ENCODE peak calls at places on chromosomes 11 and 22, in four cellular contexts. One of them, this sample, is unnamed.

GRCh38 chr22:29313126-29314071 is 2.1 kb downstream of the RASL10A start:
- DNase-seq in stimulated activated CD4-positive, alpha-beta T cell treated with anti-CD3 and anti-CD28 coated beads, Interleukin-1b, Interleukin-23, amount 100 ng/mL, for 1 hour: no peak
- DNase-seq in tibial nerve: no peak
- DNase-seq in hepatocyte: no peak
- DNase-seq in this sample: peak

GRCh38 chr11:12838463-12839120 is 164.4 kb downstream of the TEAD1 start:
- DNase-seq in stimulated activated CD4-positive, alpha-beta T cell treated with anti-CD3 and anti-CD28 coated beads, Interleukin-1b, Interleukin-23, amount 100 ng/mL, for 1 hour: no peak
- DNase-seq in tibial nerve: no peak
- DNase-seq in hepatocyte: no peak
- DNase-seq in this sample: no peak

GRCh38 chr11:9616042-9616640 is 42.7 kb downstream of the WEE1 start:
- DNase-seq in stimulated activated CD4-positive, alpha-beta T cell treated with anti-CD3 and anti-CD28 coated beads, Interleukin-1b, Interleukin-23, amount 100 ng/mL, for 1 hour: no peak
- DNase-seq in tibial nerve: no peak
- DNase-seq in hepatocyte: no peak
- DNase-seq in this sample: no peak

GRCh38 chr11:76910620-76911414 is 50.1 kb downstream of the ACER3 start:
- DNase-seq in stimulated activated CD4-positive, alpha-beta T cell treated with anti-CD3 and anti-CD28 coated beads, Interleukin-1b, Interleukin-23, amount 100 ng/mL, for 1 hour: no peak
- DNase-seq in tibial nerve: peak
- DNase-seq in hepatocyte: no peak
- DNase-seq in this sample: no peak

GRCh38 chr22:44569516-44569915 is 71.5 kb upstream of the RTL6 start:
- DNase-seq in stimulated activated CD4-positive, alpha-beta T cell treated with anti-CD3 and anti-CD28 coated beads, Interleukin-1b, Interleukin-23, amount 100 ng/mL, for 1 hour: no peak
- DNase-seq in tibial nerve: no peak
- DNase-seq in hepatocyte: no peak
- DNase-seq in this sample: no peak

GRCh38 chr22:25509391-25509791 is 55.1 kb upstream of the GRK3 start:
- DNase-seq in stimulated activated CD4-positive, alpha-beta T cell treated with anti-CD3 and anti-CD28 coated beads, Interleukin-1b, Interleukin-23, amount 100 ng/mL, for 1 hour: no peak
- DNase-seq in tibial nerve: no peak
- DNase-seq in hepatocyte: no peak
- DNase-seq in this sample: no peak

GRCh38 chr11:74543991-74544390 is 48.4 kb upstream of the POLD3 start:
- DNase-seq in stimulated activated CD4-positive, alpha-beta T cell treated with anti-CD3 and anti-CD28 coated beads, Interleukin-1b, Interleukin-23, amount 100 ng/mL, for 1 hour: no peak
- DNase-seq in tibial nerve: no peak
- DNase-seq in hepatocyte: peak
- DNase-seq in this sample: no peak

GRCh38 chr11:70029831-70030811 is 48.0 kb upstream of the ANO1 start:
- DNase-seq in stimulated activated CD4-positive, alpha-beta T cell treated with anti-CD3 and anti-CD28 coated beads, Interleukin-1b, Interleukin-23, amount 100 ng/mL, for 1 hour: no peak
- DNase-seq in tibial nerve: no peak
- DNase-seq in hepatocyte: no peak
- DNase-seq in this sample: no peak

GRCh38 chr22:19832476-19833108 is 22.1 kb downstream of the GNB1L start:
- DNase-seq in stimulated activated CD4-positive, alpha-beta T cell treated with anti-CD3 and anti-CD28 coated beads, Interleukin-1b, Interleukin-23, amount 100 ng/mL, for 1 hour: no peak
- DNase-seq in tibial nerve: no peak
- DNase-seq in hepatocyte: no peak
- DNase-seq in this sample: no peak

GRCh38 chr11:46377266-46377665 is 4.2 kb upstream of the MDK start:
- DNase-seq in stimulated activated CD4-positive, alpha-beta T cell treated with anti-CD3 and anti-CD28 coated beads, Interleukin-1b, Interleukin-23, amount 100 ng/mL, for 1 hour: no peak
- DNase-seq in tibial nerve: no peak
- DNase-seq in hepatocyte: no peak
- DNase-seq in this sample: no peak

GRCh38 chr11:74691755-74692154 is 39.5 kb downstream of the CHRDL2 start:
- DNase-seq in stimulated activated CD4-positive, alpha-beta T cell treated with anti-CD3 and anti-CD28 coated beads, Interleukin-1b, Interleukin-23, amount 100 ng/mL, for 1 hour: no peak
- DNase-seq in tibial nerve: no peak
- DNase-seq in hepatocyte: no peak
- DNase-seq in this sample: no peak

GRCh38 chr11:130478881-130479280 is 30.4 kb downstream of the ADAMTS15 start:
- DNase-seq in stimulated activated CD4-positive, alpha-beta T cell treated with anti-CD3 and anti-CD28 coated beads, Interleukin-1b, Interleukin-23, amount 100 ng/mL, for 1 hour: no peak
- DNase-seq in tibial nerve: peak
- DNase-seq in hepatocyte: no peak
- DNase-seq in this sample: no peak

GRCh38 chr11:68798221-68798813 is 43.4 kb downstream of the CPT1A start:
- DNase-seq in stimulated activated CD4-positive, alpha-beta T cell treated with anti-CD3 and anti-CD28 coated beads, Interleukin-1b, Interleukin-23, amount 100 ng/mL, for 1 hour: peak
- DNase-seq in tibial nerve: peak
- DNase-seq in hepatocyte: no peak
- DNase-seq in this sample: no peak

GRCh38 chr11:113876798-113877672 is 1.7 kb upstream of the USP28 start:
- DNase-seq in stimulated activated CD4-positive, alpha-beta T cell treated with anti-CD3 and anti-CD28 coated beads, Interleukin-1b, Interleukin-23, amount 100 ng/mL, for 1 hour: no peak
- DNase-seq in tibial nerve: no peak
- DNase-seq in hepatocyte: no peak
- DNase-seq in this sample: no peak

GRCh38 chr11:120197254-120197891 is 13.5 kb upstream of the OAF start:
- DNase-seq in stimulated activated CD4-positive, alpha-beta T cell treated with anti-CD3 and anti-CD28 coated beads, Interleukin-1b, Interleukin-23, amount 100 ng/mL, for 1 hour: no peak
- DNase-seq in tibial nerve: peak
- DNase-seq in hepatocyte: peak
- DNase-seq in this sample: no peak

GRCh38 chr11:73330569-73331093 is 22.6 kb downstream of the ARHGEF17 start:
- DNase-seq in stimulated activated CD4-positive, alpha-beta T cell treated with anti-CD3 and anti-CD28 coated beads, Interleukin-1b, Interleukin-23, amount 100 ng/mL, for 1 hour: no peak
- DNase-seq in tibial nerve: no peak
- DNase-seq in hepatocyte: peak
- DNase-seq in this sample: peak

GRCh38 chr11:61541568-61541967 is 33.0 kb downstream of the LRRC10B start:
- DNase-seq in stimulated activated CD4-positive, alpha-beta T cell treated with anti-CD3 and anti-CD28 coated beads, Interleukin-1b, Interleukin-23, amount 100 ng/mL, for 1 hour: no peak
- DNase-seq in tibial nerve: no peak
- DNase-seq in hepatocyte: no peak
- DNase-seq in this sample: peak

GRCh38 chr22:20062766-20063083 is 17.3 kb upstream of the DGCR8 start:
- DNase-seq in stimulated activated CD4-positive, alpha-beta T cell treated with anti-CD3 and anti-CD28 coated beads, Interleukin-1b, Interleukin-23, amount 100 ng/mL, for 1 hour: no peak
- DNase-seq in tibial nerve: no peak
- DNase-seq in hepatocyte: peak
- DNase-seq in this sample: no peak

GRCh38 chr22:37293172-37293571 is 10.9 kb downstream of the CYTH4 start:
- DNase-seq in stimulated activated CD4-positive, alpha-beta T cell treated with anti-CD3 and anti-CD28 coated beads, Interleukin-1b, Interleukin-23, amount 100 ng/mL, for 1 hour: no peak
- DNase-seq in tibial nerve: no peak
- DNase-seq in hepatocyte: no peak
- DNase-seq in this sample: no peak

GRCh38 chr11:5922749-5923426 is 19.2 kb upstream of the OR56A3 start:
- DNase-seq in stimulated activated CD4-positive, alpha-beta T cell treated with anti-CD3 and anti-CD28 coated beads, Interleukin-1b, Interleukin-23, amount 100 ng/mL, for 1 hour: no peak
- DNase-seq in tibial nerve: no peak
- DNase-seq in hepatocyte: no peak
- DNase-seq in this sample: no peak

GRCh38 chr11:8693555-8693954 is 11.0 kb downstream of the RPL27A start:
- DNase-seq in stimulated activated CD4-positive, alpha-beta T cell treated with anti-CD3 and anti-CD28 coated beads, Interleukin-1b, Interleukin-23, amount 100 ng/mL, for 1 hour: no peak
- DNase-seq in tibial nerve: no peak
- DNase-seq in hepatocyte: no peak
- DNase-seq in this sample: no peak

GRCh38 chr11:65851811-65852507 is 6.0 kb downstream of the CFL1 start:
- DNase-seq in stimulated activated CD4-positive, alpha-beta T cell treated with anti-CD3 and anti-CD28 coated beads, Interleukin-1b, Interleukin-23, amount 100 ng/mL, for 1 hour: no peak
- DNase-seq in tibial nerve: no peak
- DNase-seq in hepatocyte: no peak
- DNase-seq in this sample: no peak

GRCh38 chr22:35997438-35997837 is 31.2 kb downstream of the RBFOX2 start:
- DNase-seq in stimulated activated CD4-positive, alpha-beta T cell treated with anti-CD3 and anti-CD28 coated beads, Interleukin-1b, Interleukin-23, amount 100 ng/mL, for 1 hour: no peak
- DNase-seq in tibial nerve: no peak
- DNase-seq in hepatocyte: peak
- DNase-seq in this sample: no peak

GRCh38 chr11:123190504-123190903 is 4.5 kb downstream of the CLMP start:
- DNase-seq in stimulated activated CD4-positive, alpha-beta T cell treated with anti-CD3 and anti-CD28 coated beads, Interleukin-1b, Interleukin-23, amount 100 ng/mL, for 1 hour: no peak
- DNase-seq in tibial nerve: no peak
- DNase-seq in hepatocyte: no peak
- DNase-seq in this sample: no peak

GRCh38 chr11:120211522-120212258 is 858 bp downstream of the OAF start:
- DNase-seq in stimulated activated CD4-positive, alpha-beta T cell treated with anti-CD3 and anti-CD28 coated beads, Interleukin-1b, Interleukin-23, amount 100 ng/mL, for 1 hour: no peak
- DNase-seq in tibial nerve: no peak
- DNase-seq in hepatocyte: no peak
- DNase-seq in this sample: no peak

GRCh38 chr11:119204066-119204465 is 2.1 kb upstream of the CBL start:
- DNase-seq in stimulated activated CD4-positive, alpha-beta T cell treated with anti-CD3 and anti-CD28 coated beads, Interleukin-1b, Interleukin-23, amount 100 ng/mL, for 1 hour: no peak
- DNase-seq in tibial nerve: no peak
- DNase-seq in hepatocyte: no peak
- DNase-seq in this sample: no peak

GRCh38 chr11:77244277-77245014 is 57.0 kb downstream of the GDPD4 start:
- DNase-seq in stimulated activated CD4-positive, alpha-beta T cell treated with anti-CD3 and anti-CD28 coated beads, Interleukin-1b, Interleukin-23, amount 100 ng/mL, for 1 hour: no peak
- DNase-seq in tibial nerve: no peak
- DNase-seq in hepatocyte: no peak
- DNase-seq in this sample: no peak

GRCh38 chr11:82732734-82733443 is 775 bp downstream of the FAM181B start:
- DNase-seq in stimulated activated CD4-positive, alpha-beta T cell treated with anti-CD3 and anti-CD28 coated beads, Interleukin-1b, Interleukin-23, amount 100 ng/mL, for 1 hour: no peak
- DNase-seq in tibial nerve: no peak
- DNase-seq in hepatocyte: peak
- DNase-seq in this sample: no peak

GRCh38 chr11:86811637-86812321 is 11.4 kb downstream of the PRSS23 start:
- DNase-seq in stimulated activated CD4-positive, alpha-beta T cell treated with anti-CD3 and anti-CD28 coated beads, Interleukin-1b, Interleukin-23, amount 100 ng/mL, for 1 hour: no peak
- DNase-seq in tibial nerve: no peak
- DNase-seq in hepatocyte: peak
- DNase-seq in this sample: peak

GRCh38 chr11:28834877-28835276 is 726.7 kb downstream of the METTL15 start:
- DNase-seq in stimulated activated CD4-positive, alpha-beta T cell treated with anti-CD3 and anti-CD28 coated beads, Interleukin-1b, Interleukin-23, amount 100 ng/mL, for 1 hour: no peak
- DNase-seq in tibial nerve: no peak
- DNase-seq in hepatocyte: no peak
- DNase-seq in this sample: peak

GRCh38 chr11:34208266-34209135 is 103.1 kb downstream of the NAT10 start:
- DNase-seq in stimulated activated CD4-positive, alpha-beta T cell treated with anti-CD3 and anti-CD28 coated beads, Interleukin-1b, Interleukin-23, amount 100 ng/mL, for 1 hour: no peak
- DNase-seq in tibial nerve: no peak
- DNase-seq in hepatocyte: peak
- DNase-seq in this sample: peak

This sample was measured in A549.